ENCODE peak calls at places on chromosome 2, in six cellular contexts. K is heart left ventricle, G is cardiac muscle cell, B is iPS DF 6.9, N is PC-9, U is mucosa of descending colon. Y is an unnamed sample.

GRCh38 chr2:47771211-47771610 is 11.7 kb upstream of the MSH6 start:
- DNase-seq in N (peak; percentile 74), G (peak; percentile 69), U (no peak), B (no peak), K (no peak), Y (peak; percentile 93)

GRCh38 chr2:44902178-44902577 is 39.3 kb upstream of the SIX3 start:
- DNase-seq in K (no peak), B (no peak), U (no peak), G (no peak), N (no peak), Y (no peak)

GRCh38 chr2:178271629-178272333 is 77.5 kb downstream of the OSBPL6 start:
- DNase-seq in K (peak; percentile 90), N (no peak), B (no peak), G (peak; percentile 92), U (peak; percentile 25), Y (no peak)

GRCh38 chr2:8582191-8582849 is 99.5 kb upstream of the ID2 start:
- DNase-seq in B (no peak), G (no peak), N (no peak), K (peak; percentile 19), U (no peak), Y (no peak)

GRCh38 chr2:189348369-189348768 is 92.9 kb upstream of the WDR75 start:
- DNase-seq in U (no peak), K (no peak), B (no peak), N (no peak), G (no peak), Y (no peak)

GRCh38 chr2:70999362-70999761 is 4.7 kb upstream of the TEX261 start:
- DNase-seq in N (no peak), K (no peak), U (no peak), B (no peak), G (no peak), Y (no peak)

GRCh38 chr2:60676950-60677349 is 79.1 kb upstream of the PAPOLG start:
- DNase-seq in N (no peak), G (no peak), B (no peak), K (no peak), U (no peak), Y (no peak)

GRCh38 chr2:68835636-68836035 is 35.6 kb downstream of the BMP10 start:
- DNase-seq in B (no peak), G (no peak), U (no peak), K (no peak), N (no peak), Y (no peak)

GRCh38 chr2:31401580-31401979 is 13.0 kb downstream of the XDH start:
- DNase-seq in U (no peak), B (no peak), K (no peak), G (peak; percentile 82), N (peak; percentile 83), Y (peak; percentile 97)

GRCh38 chr2:59585657-59586056 is 967.8 kb downstream of the BCL11A start:
- DNase-seq in B (no peak), K (no peak), N (no peak), U (peak; percentile 8), G (no peak), Y (peak; percentile 83)

GRCh38 chr2:113910110-113910717 is 20.3 kb downstream of the ACTR3 start:
- DNase-seq in K (no peak), N (no peak), U (no peak), G (no peak), B (no peak), Y (peak; percentile 74)

GRCh38 chr2:143345887-143346612 is 216.8 kb downstream of the ARHGAP15 start:
- DNase-seq in K (no peak), N (no peak), G (no peak), U (no peak), B (no peak), Y (no peak)

GRCh38 chr2:74019516-74019915 is 34.8 kb downstream of the TET3 start:
- DNase-seq in U (no peak), N (no peak), B (no peak), K (no peak), G (no peak), Y (peak; percentile 45)

GRCh38 chr2:74017181-74017580 is 32.5 kb downstream of the TET3 start:
- DNase-seq in K (no peak), B (no peak), U (no peak), N (no peak), G (no peak), Y (no peak)

GRCh38 chr2:74021407-74021755 is 36.7 kb downstream of the TET3 start:
- DNase-seq in U (no peak), K (no peak), G (no peak), N (no peak), B (no peak), Y (no peak)

GRCh38 chr2:74024216-74024615 is 39.5 kb downstream of the TET3 start:
- DNase-seq in K (no peak), B (no peak), U (no peak), N (no peak), G (no peak), Y (no peak)

GRCh38 chr2:74020717-74021406 is 36.2 kb downstream of the TET3 start:
- DNase-seq in K (no peak), G (no peak), N (no peak), U (no peak), B (no peak), Y (no peak)
- H3K4me1 ChIP-seq in K (no peaks in the 10 kb centered on the region), G (no peaks in the 10 kb centered on the region), N (no peaks in the 10 kb centered on the region), U (peaks cover 6% of the 10 kb centered on the region), B (peaks cover 5% of the 10 kb centered on the region), Y (peaks cover 2% of the 10 kb centered on the region)

GRCh38 chr2:64189167-64189566 is 44.9 kb upstream of the PELI1 start:
- DNase-seq in G (no peak), U (peak; percentile 19), N (no peak), B (no peak), K (no peak), Y (no peak)
- H3K4me1 ChIP-seq in G (no peaks in the 10 kb centered on the region), U (peaks cover 13% of the 10 kb centered on the region), N (no peaks in the 10 kb centered on the region), B (peaks cover 3% of the 10 kb centered on the region), K (no peaks in the 10 kb centered on the region), Y (peaks cover 4% of the 10 kb centered on the region)

GRCh38 chr2:173107629-173108022 is 32.0 kb downstream of the MAP3K20 start:
- DNase-seq in U (no peak), G (no peak), B (no peak), N (no peak), K (no peak), Y (no peak)

GRCh38 chr2:173106959-173107628 is 31.4 kb downstream of the MAP3K20 start:
- DNase-seq in G (no peak), N (no peak), B (no peak), U (no peak), K (no peak), Y (no peak)

GRCh38 chr2:173101687-173102086 is 26.0 kb downstream of the MAP3K20 start:
- DNase-seq in K (no peak), G (peak; percentile 79), N (no peak), B (no peak), U (no peak), Y (no peak)

GRCh38 chr2:173099804-173100203 is 24.2 kb downstream of the MAP3K20 start:
- DNase-seq in B (no peak), N (no peak), G (no peak), U (no peak), K (no peak), Y (peak; percentile 33)

DNA sequence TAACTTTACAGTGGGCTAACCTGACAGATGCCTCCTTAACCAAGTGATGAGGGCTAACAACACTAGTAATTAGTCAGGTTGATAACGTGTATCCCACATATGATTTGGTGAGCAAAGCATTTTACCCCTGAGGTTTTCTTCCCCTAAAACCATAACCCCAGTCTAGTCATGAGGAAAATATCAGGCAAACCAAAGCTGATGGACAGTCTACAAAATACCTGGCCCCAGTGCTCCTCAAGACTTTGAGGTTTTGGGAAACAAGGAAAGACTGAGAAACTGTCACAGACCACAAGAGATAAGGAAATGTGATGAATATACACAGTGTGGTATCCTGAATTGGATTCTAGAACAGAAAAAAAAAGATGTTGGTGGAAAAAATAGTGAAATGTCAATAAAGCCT is 28.5 kb downstream of the MAP3K20 start:
- DNase-seq in U (no peak), G (no peak), B (no peak), K (no peak), N (no peak), Y (no peak)
- H3K4me1 ChIP-seq in U (no peaks in the 10 kb centered on the region), G (peaks cover 22% of the 10 kb centered on the region), B (no peaks in the 10 kb centered on the region), K (peaks cover 45% of the 10 kb centered on the region), N (peaks cover 39% of the 10 kb centered on the region), Y (peaks cover 5% of the 10 kb centered on the region)

DNA sequence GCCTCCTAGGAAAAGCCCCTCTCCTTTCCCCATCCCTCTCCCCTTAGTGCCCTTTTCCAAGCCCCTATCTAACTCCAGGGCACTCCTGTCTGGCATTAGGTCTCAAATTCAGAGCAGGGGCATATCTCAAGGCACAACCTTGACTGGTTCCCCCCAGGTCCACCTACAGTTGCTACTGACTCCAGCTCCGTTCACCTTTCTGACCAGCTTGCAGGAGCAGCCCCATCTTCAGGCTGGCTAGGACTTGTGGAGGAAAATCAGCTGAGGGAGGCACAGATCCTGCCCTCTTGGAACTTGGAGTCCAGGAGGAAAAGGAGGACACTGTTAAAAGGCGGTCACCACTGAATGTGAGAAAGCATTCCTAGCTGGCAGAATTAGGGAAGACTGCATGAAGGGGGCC is 152.4 kb downstream of the ZFP36L2 start:
- DNase-seq in N (no peak), B (no peak), K (no peak), G (no peak), U (no peak), Y (no peak)
- H3K4me1 ChIP-seq in N (peaks cover 82% of the 10 kb centered on the region), B (no peaks in the 10 kb centered on the region), K (peaks cover 60% of the 10 kb centered on the region), G (peaks cover 25% of the 10 kb centered on the region), U (peaks cover 3% of the 10 kb centered on the region), Y (no peaks in the 10 kb centered on the region)

GRCh38 chr2:207135801-207136457 is 29.8 kb downstream of the KLF7 start:
- DNase-seq in G (no peak), K (no peak), B (no peak), U (no peak), N (no peak), Y (no peak)

GRCh38 chr2:207136872-207137271 is 28.9 kb downstream of the KLF7 start:
- DNase-seq in B (no peak), K (no peak), N (no peak), G (no peak), U (no peak), Y (no peak)

GRCh38 chr2:207138573-207139297 is 27.0 kb downstream of the KLF7 start:
- DNase-seq in U (no peak), K (no peak), B (no peak), N (no peak), G (no peak), Y (no peak)

GRCh38 chr2:207139551-207139950 is 26.2 kb downstream of the KLF7 start:
- DNase-seq in K (no peak), G (peak; percentile 54), U (no peak), B (no peak), N (no peak), Y (no peak)

DNA sequence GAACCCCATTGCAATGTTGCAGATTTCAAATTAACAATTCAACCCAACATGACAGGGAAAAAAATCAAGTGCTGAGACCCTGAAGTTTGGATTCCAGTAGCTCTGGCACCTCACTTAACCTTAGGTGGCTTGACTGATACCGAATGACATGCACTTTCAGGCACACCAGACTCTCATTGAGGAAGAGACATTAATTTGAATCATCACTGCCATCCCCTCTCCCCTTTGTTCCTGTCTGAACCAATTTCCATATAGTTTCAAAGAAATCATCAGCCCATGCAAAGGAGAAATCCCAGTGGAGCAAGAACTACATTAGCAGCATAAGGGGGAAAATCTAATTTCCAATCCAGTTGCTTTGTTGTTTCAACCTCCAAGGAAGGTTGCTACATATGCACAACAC is 27.8 kb downstream of the KLF7 start:
- DNase-seq in U (no peak), B (no peak), G (no peak), K (no peak), N (no peak), Y (no peak)
- H3K4me1 ChIP-seq in U (peaks cover 3% of the 10 kb centered on the region), B (peaks cover 10% of the 10 kb centered on the region), G (peaks cover 24% of the 10 kb centered on the region), K (peaks cover 82% of the 10 kb centered on the region), N (no peaks in the 10 kb centered on the region), Y (peaks cover 33% of the 10 kb centered on the region)

Y was measured in mesendoderm.